ENCODE peak calls at places on chromosomes 16 and 17, in ten cellular contexts. One of them, this sample, is unnamed.

GRCh38 chr16:14489460-14489859 is 140.6 kb downstream of the PARN start:
- DNase-seq in H7: peak; percentile 50
- DNase-seq in stimulated activated CD8-positive, alpha-beta memory T cell treated with anti-CD3 and anti-CD28 coated beads, Interleukin-7, amount 100 ng/mL, for 1 hour: no peak
- DNase-seq in GF-D8: no peak
- DNase-seq in choroid plexus epithelial cell: peak; percentile 54
- DNase-seq in T-helper 2 cell: no peak
- DNase-seq in activated T-cell treated with anti-CD3 and anti-CD28 coated beads, Interleukin-2, amount 50 U/mL, for 72 hours: no peak
- DNase-seq in pancreas: no peak
- DNase-seq in right atrium auricular region: no peak
- DNase-seq in KBM-7: peak; percentile 46
- DNase-seq in this sample: no peak

GRCh38 chr17:41315814-41316430 is 412 bp upstream of the KRTAP17-1 start:
- DNase-seq in right atrium auricular region: no peak
- DNase-seq in KBM-7: no peak
- DNase-seq in stimulated activated CD8-positive, alpha-beta memory T cell treated with anti-CD3 and anti-CD28 coated beads, Interleukin-7, amount 100 ng/mL, for 1 hour: no peak
- DNase-seq in choroid plexus epithelial cell: no peak
- DNase-seq in activated T-cell treated with anti-CD3 and anti-CD28 coated beads, Interleukin-2, amount 50 U/mL, for 72 hours: no peak
- DNase-seq in pancreas: no peak
- DNase-seq in GF-D8: no peak
- DNase-seq in T-helper 2 cell: no peak
- DNase-seq in H7: no peak
- DNase-seq in this sample: no peak

GRCh38 chr17:6914711-6915110 is 81.1 kb upstream of the ALOX12 start:
- DNase-seq in pancreas: no peak
- DNase-seq in choroid plexus epithelial cell: peak; percentile 40
- DNase-seq in KBM-7: no peak
- DNase-seq in right atrium auricular region: no peak
- DNase-seq in activated T-cell treated with anti-CD3 and anti-CD28 coated beads, Interleukin-2, amount 50 U/mL, for 72 hours: no peak
- DNase-seq in T-helper 2 cell: no peak
- DNase-seq in H7: no peak
- DNase-seq in stimulated activated CD8-positive, alpha-beta memory T cell treated with anti-CD3 and anti-CD28 coated beads, Interleukin-7, amount 100 ng/mL, for 1 hour: no peak
- DNase-seq in GF-D8: no peak
- DNase-seq in this sample: no peak

GRCh38 chr16:55711959-55712876 is 56.4 kb downstream of the SLC6A2 start:
- DNase-seq in choroid plexus epithelial cell: peak; percentile 71
- DNase-seq in activated T-cell treated with anti-CD3 and anti-CD28 coated beads, Interleukin-2, amount 50 U/mL, for 72 hours: peak; percentile 64
- DNase-seq in H7: peak; percentile 65
- DNase-seq in T-helper 2 cell: peak; percentile 24
- DNase-seq in GF-D8: peak; percentile 6
- DNase-seq in KBM-7: peak; percentile 67
- DNase-seq in right atrium auricular region: peak; percentile 70
- DNase-seq in stimulated activated CD8-positive, alpha-beta memory T cell treated with anti-CD3 and anti-CD28 coated beads, Interleukin-7, amount 100 ng/mL, for 1 hour: peak; percentile 30
- DNase-seq in pancreas: no peak
- DNase-seq in this sample: no peak

GRCh38 chr17:31581022-31581483 is 189.6 kb downstream of the RAB11FIP4 start:
- DNase-seq in GF-D8: no peak
- DNase-seq in T-helper 2 cell: no peak
- DNase-seq in choroid plexus epithelial cell: peak; percentile 69
- DNase-seq in activated T-cell treated with anti-CD3 and anti-CD28 coated beads, Interleukin-2, amount 50 U/mL, for 72 hours: no peak
- DNase-seq in H7: peak; percentile 44
- DNase-seq in stimulated activated CD8-positive, alpha-beta memory T cell treated with anti-CD3 and anti-CD28 coated beads, Interleukin-7, amount 100 ng/mL, for 1 hour: no peak
- DNase-seq in KBM-7: no peak
- DNase-seq in right atrium auricular region: peak; percentile 75
- DNase-seq in pancreas: peak; percentile 85
- DNase-seq in this sample: peak; percentile 71

GRCh38 chr16:80725566-80726162 is 78.7 kb downstream of the CDYL2 start:
- DNase-seq in right atrium auricular region: no peak
- DNase-seq in pancreas: no peak
- DNase-seq in stimulated activated CD8-positive, alpha-beta memory T cell treated with anti-CD3 and anti-CD28 coated beads, Interleukin-7, amount 100 ng/mL, for 1 hour: no peak
- DNase-seq in T-helper 2 cell: no peak
- DNase-seq in H7: no peak
- DNase-seq in KBM-7: no peak
- DNase-seq in GF-D8: no peak
- DNase-seq in choroid plexus epithelial cell: peak; percentile 46
- DNase-seq in activated T-cell treated with anti-CD3 and anti-CD28 coated beads, Interleukin-2, amount 50 U/mL, for 72 hours: no peak
- DNase-seq in this sample: peak; percentile 79

GRCh38 chr17:81403671-81404534 is 8.6 kb downstream of the BAHCC1 start:
- DNase-seq in activated T-cell treated with anti-CD3 and anti-CD28 coated beads, Interleukin-2, amount 50 U/mL, for 72 hours: no peak
- DNase-seq in right atrium auricular region: no peak
- DNase-seq in H7: no peak
- DNase-seq in pancreas: no peak
- DNase-seq in GF-D8: no peak
- DNase-seq in KBM-7: no peak
- DNase-seq in stimulated activated CD8-positive, alpha-beta memory T cell treated with anti-CD3 and anti-CD28 coated beads, Interleukin-7, amount 100 ng/mL, for 1 hour: no peak
- DNase-seq in choroid plexus epithelial cell: peak; percentile 26
- DNase-seq in T-helper 2 cell: no peak
- DNase-seq in this sample: no peak

GRCh38 chr17:28484296-28484695 is 10.9 kb downstream of the SLC13A2 start:
- DNase-seq in H7: no peak
- DNase-seq in stimulated activated CD8-positive, alpha-beta memory T cell treated with anti-CD3 and anti-CD28 coated beads, Interleukin-7, amount 100 ng/mL, for 1 hour: no peak
- DNase-seq in right atrium auricular region: no peak
- DNase-seq in pancreas: no peak
- DNase-seq in T-helper 2 cell: no peak
- DNase-seq in KBM-7: peak; percentile 39
- DNase-seq in choroid plexus epithelial cell: no peak
- DNase-seq in activated T-cell treated with anti-CD3 and anti-CD28 coated beads, Interleukin-2, amount 50 U/mL, for 72 hours: no peak
- DNase-seq in GF-D8: no peak
- DNase-seq in this sample: no peak

GRCh38 chr17:78299052-78299451 is 60.8 kb downstream of the SOCS3 start:
- DNase-seq in KBM-7: no peak
- DNase-seq in right atrium auricular region: no peak
- DNase-seq in activated T-cell treated with anti-CD3 and anti-CD28 coated beads, Interleukin-2, amount 50 U/mL, for 72 hours: no peak
- DNase-seq in choroid plexus epithelial cell: no peak
- DNase-seq in T-helper 2 cell: no peak
- DNase-seq in stimulated activated CD8-positive, alpha-beta memory T cell treated with anti-CD3 and anti-CD28 coated beads, Interleukin-7, amount 100 ng/mL, for 1 hour: no peak
- DNase-seq in GF-D8: no peak
- DNase-seq in pancreas: no peak
- DNase-seq in H7: no peak
- DNase-seq in this sample: no peak

GRCh38 chr17:79388556-79389295 is 222.1 kb downstream of the RBFOX3 start:
- DNase-seq in KBM-7: peak; percentile 42
- DNase-seq in right atrium auricular region: no peak
- DNase-seq in choroid plexus epithelial cell: peak; percentile 57
- DNase-seq in T-helper 2 cell: no peak
- DNase-seq in H7: peak; percentile 96
- DNase-seq in pancreas: peak; percentile 91
- DNase-seq in stimulated activated CD8-positive, alpha-beta memory T cell treated with anti-CD3 and anti-CD28 coated beads, Interleukin-7, amount 100 ng/mL, for 1 hour: no peak
- DNase-seq in activated T-cell treated with anti-CD3 and anti-CD28 coated beads, Interleukin-2, amount 50 U/mL, for 72 hours: peak; percentile 11
- DNase-seq in GF-D8: no peak
- DNase-seq in this sample: no peak